ENCODE peak calls at places on chromosome 18, in ten cellular contexts. S, Z, G, U, I, Q, P, D, W and L are unnamed samples.

GRCh38 chr18:61825386-61825785 is 67.4 kb downstream of the RNF152 start:
- DNase-seq in S (no peak), W (no peak), G (peak; percentile 85), U (no peak), I (no peak), Q (no peak), D (no peak), Z (no peak), P (peak; percentile 35), L (no peak)

GRCh38 chr18:8744656-8745055 is 39.3 kb downstream of the MTCL1 start:
- DNase-seq in P (no peak), S (no peak), U (no peak), W (no peak), I (peak; percentile 56), D (peak; percentile 12), G (no peak), Q (no peak), Z (no peak), L (no peak)

GRCh38 chr18:58097127-58097906 is 53.3 kb downstream of the NEDD4L start:
- DNase-seq in G (no peak), U (no peak), S (no peak), Z (no peak), D (no peak), W (no peak), P (no peak), I (peak; percentile 87), Q (no peak), L (no peak)

GRCh38 chr18:34913837-34914755 is 127.1 kb upstream of the MAPRE2 start:
- DNase-seq in Z (no peak), G (no peak), I (peak; percentile 81), S (no peak), U (no peak), P (peak; percentile 47), W (no peak), D (no peak), Q (no peak), L (no peak)

GRCh38 chr18:46660955-46661749 is 4.1 kb upstream of the LOXHD1 start:
- DNase-seq in Z (no peak), W (no peak), U (no peak), Q (no peak), D (no peak), P (peak; percentile 18), S (no peak), G (peak; percentile 41), I (peak; percentile 6), L (peak; percentile 2)

GRCh38 chr18:12308386-12309100 is 502 bp downstream of the TUBB6 start:
- DNase-seq in W (peak; percentile 74), I (peak; percentile 71), U (no peak), G (peak; percentile 92), Z (peak; percentile 26), S (peak; percentile 65), D (peak; percentile 60), P (peak; percentile 92), Q (peak; percentile 89), L (no peak)

GRCh38 chr18:55110436-55110835 is 151.2 kb upstream of the CCDC68 start:
- DNase-seq in G (no peak), I (no peak), W (no peak), S (no peak), U (no peak), Z (no peak), P (peak; percentile 51), Q (no peak), D (no peak), L (no peak)

GRCh38 chr18:2654828-2655152 is 736 bp upstream of the SMCHD1 start:
- DNase-seq in S (peak; percentile 84), I (no peak), G (no peak), Q (no peak), U (no peak), P (no peak), D (no peak), Z (no peak), W (peak; percentile 46), L (no peak)

GRCh38 chr18:9617006-9617542 is 2.7 kb upstream of the PPP4R1 start:
- DNase-seq in I (no peak), P (peak; percentile 49), G (peak; percentile 46), W (no peak), Q (no peak), D (no peak), U (no peak), Z (no peak), S (no peak), L (no peak)

GRCh38 chr18:79246309-79247108 is 149.2 kb upstream of the NFATC1 start:
- DNase-seq in Z (peak; percentile 52), Q (peak; percentile 45), W (peak; percentile 71), D (peak; percentile 79), U (peak; percentile 54), I (peak; percentile 68), S (peak; percentile 75), P (peak; percentile 82), G (peak; percentile 62), L (no peak)

GRCh38 chr18:55665506-55665905 is 77.5 kb upstream of the TCF4 start:
- DNase-seq in P (no peak), W (no peak), I (no peak), Q (no peak), D (no peak), Z (no peak), U (no peak), G (no peak), S (no peak), L (no peak)